ENCODE peak calls at places on chromosomes 4 and X, in seven cellular contexts. One of them, this sample, is unnamed.

GRCh38 chr4:1216869-1217294 is 32.0 kb downstream of the CTBP1 start:
- DNase-seq in NCI-H748 treated with DMSO at 0.1 percent for 48 hours: no peak
- DNase-seq in lower lobe of right lung: no peak
- DNase-seq in GM13977: peak; percentile 78
- DNase-seq in astrocyte of the hippocampus: no peak
- DNase-seq in AG10803: no peak
- DNase-seq in endothelial cell: no peak
- DNase-seq in this sample: no peak

GRCh38 chr4:42331914-42332368 is 65.3 kb upstream of the SHISA3 start:
- DNase-seq in NCI-H748 treated with DMSO at 0.1 percent for 48 hours: no peak
- DNase-seq in lower lobe of right lung: no peak
- DNase-seq in GM13977: no peak
- DNase-seq in astrocyte of the hippocampus: no peak
- DNase-seq in AG10803: no peak
- DNase-seq in endothelial cell: no peak
- DNase-seq in this sample: no peak

GRCh38 chrX:39331062-39331704 is 529.9 kb downstream of the MID1IP1 start:
- DNase-seq in NCI-H748 treated with DMSO at 0.1 percent for 48 hours: no peak
- DNase-seq in lower lobe of right lung: no peak
- DNase-seq in GM13977: no peak
- DNase-seq in astrocyte of the hippocampus: peak; percentile 52
- DNase-seq in AG10803: no peak
- DNase-seq in endothelial cell: no peak
- DNase-seq in this sample: no peak

GRCh38 chr4:76867880-76868655 is 29.9 kb downstream of the SOWAHB start:
- DNase-seq in NCI-H748 treated with DMSO at 0.1 percent for 48 hours: no peak
- DNase-seq in lower lobe of right lung: no peak
- DNase-seq in GM13977: no peak
- DNase-seq in astrocyte of the hippocampus: no peak
- DNase-seq in AG10803: no peak
- DNase-seq in endothelial cell: no peak
- DNase-seq in this sample: no peak

GRCh38 chrX:85619962-85620361 is 240.5 kb upstream of the POF1B start:
- DNase-seq in NCI-H748 treated with DMSO at 0.1 percent for 48 hours: no peak
- DNase-seq in lower lobe of right lung: no peak
- DNase-seq in GM13977: no peak
- DNase-seq in astrocyte of the hippocampus: no peak
- DNase-seq in AG10803: no peak
- DNase-seq in endothelial cell: no peak
- DNase-seq in this sample: no peak

GRCh38 chrX:39653656-39654055 is 444.1 kb downstream of the BCOR start:
- DNase-seq in NCI-H748 treated with DMSO at 0.1 percent for 48 hours: no peak
- DNase-seq in lower lobe of right lung: no peak
- DNase-seq in GM13977: no peak
- DNase-seq in astrocyte of the hippocampus: peak; percentile 79
- DNase-seq in AG10803: peak; percentile 51
- DNase-seq in endothelial cell: no peak
- DNase-seq in this sample: no peak

GRCh38 chr4:2797545-2798305 is 4.8 kb downstream of the SH3BP2 start:
- DNase-seq in NCI-H748 treated with DMSO at 0.1 percent for 48 hours: no peak
- DNase-seq in lower lobe of right lung: peak; percentile 54
- DNase-seq in GM13977: no peak
- DNase-seq in astrocyte of the hippocampus: peak; percentile 5
- DNase-seq in AG10803: no peak
- DNase-seq in endothelial cell: peak; percentile 3
- DNase-seq in this sample: no peak

GRCh38 chr4:176339936-176340761 is 20.4 kb downstream of the SPCS3 start:
- DNase-seq in NCI-H748 treated with DMSO at 0.1 percent for 48 hours: no peak
- DNase-seq in lower lobe of right lung: no peak
- DNase-seq in GM13977: no peak
- DNase-seq in astrocyte of the hippocampus: peak; percentile 17
- DNase-seq in AG10803: no peak
- DNase-seq in endothelial cell: no peak
- DNase-seq in this sample: no peak

GRCh38 chr4:158995040-158995439 is 107.8 kb upstream of the RAPGEF2 start:
- DNase-seq in NCI-H748 treated with DMSO at 0.1 percent for 48 hours: no peak
- DNase-seq in lower lobe of right lung: no peak
- DNase-seq in GM13977: no peak
- DNase-seq in astrocyte of the hippocampus: no peak
- DNase-seq in AG10803: no peak
- DNase-seq in endothelial cell: no peak
- DNase-seq in this sample: no peak

GRCh38 chr4:16198271-16198670 is 28.0 kb downstream of the TAPT1 start:
- DNase-seq in NCI-H748 treated with DMSO at 0.1 percent for 48 hours: no peak
- DNase-seq in lower lobe of right lung: no peak
- DNase-seq in GM13977: no peak
- DNase-seq in astrocyte of the hippocampus: no peak
- DNase-seq in AG10803: no peak
- DNase-seq in endothelial cell: no peak
- DNase-seq in this sample: no peak

GRCh38 chrX:8748855-8749254 is 16.9 kb upstream of the ANOS1 start:
- DNase-seq in NCI-H748 treated with DMSO at 0.1 percent for 48 hours: peak; percentile 44
- DNase-seq in lower lobe of right lung: no peak
- DNase-seq in GM13977: peak; percentile 40
- DNase-seq in astrocyte of the hippocampus: peak; percentile 47
- DNase-seq in AG10803: peak; percentile 22
- DNase-seq in endothelial cell: peak; percentile 10
- DNase-seq in this sample: no peak

GRCh38 chr4:125750827-125751466 is 436.2 kb downstream of the FAT4 start:
- DNase-seq in NCI-H748 treated with DMSO at 0.1 percent for 48 hours: no peak
- DNase-seq in lower lobe of right lung: no peak
- DNase-seq in GM13977: no peak
- DNase-seq in astrocyte of the hippocampus: peak; percentile 54
- DNase-seq in AG10803: peak; percentile 52
- DNase-seq in endothelial cell: peak; percentile 47
- DNase-seq in this sample: peak; percentile 29

GRCh38 chr4:95092762-95093161 is 335.0 kb downstream of the BMPR1B start:
- DNase-seq in NCI-H748 treated with DMSO at 0.1 percent for 48 hours: peak; percentile 59
- DNase-seq in lower lobe of right lung: no peak
- DNase-seq in GM13977: no peak
- DNase-seq in astrocyte of the hippocampus: peak; percentile 50
- DNase-seq in AG10803: no peak
- DNase-seq in endothelial cell: no peak
- DNase-seq in this sample: no peak

GRCh38 chrX:139776614-139777013 is 68.6 kb upstream of the MCF2 start:
- DNase-seq in NCI-H748 treated with DMSO at 0.1 percent for 48 hours: no peak
- DNase-seq in lower lobe of right lung: no peak
- DNase-seq in GM13977: no peak
- DNase-seq in astrocyte of the hippocampus: no peak
- DNase-seq in AG10803: no peak
- DNase-seq in endothelial cell: no peak
- DNase-seq in this sample: no peak

GRCh38 chrX:149528381-149528780 is 12.4 kb upstream of the EOLA1 start:
- DNase-seq in NCI-H748 treated with DMSO at 0.1 percent for 48 hours: no peak
- DNase-seq in lower lobe of right lung: no peak
- DNase-seq in GM13977: no peak
- DNase-seq in astrocyte of the hippocampus: no peak
- DNase-seq in AG10803: no peak
- DNase-seq in endothelial cell: no peak
- DNase-seq in this sample: no peak

GRCh38 chrX:44503550-44503949 is 39.1 kb downstream of the FUNDC1 start:
- DNase-seq in NCI-H748 treated with DMSO at 0.1 percent for 48 hours: no peak
- DNase-seq in lower lobe of right lung: no peak
- DNase-seq in GM13977: no peak
- DNase-seq in astrocyte of the hippocampus: no peak
- DNase-seq in AG10803: no peak
- DNase-seq in endothelial cell: no peak
- DNase-seq in this sample: no peak

GRCh38 chr4:84623661-84624060 is 40.7 kb downstream of the CDS1 start:
- DNase-seq in NCI-H748 treated with DMSO at 0.1 percent for 48 hours: no peak
- DNase-seq in lower lobe of right lung: no peak
- DNase-seq in GM13977: no peak
- DNase-seq in astrocyte of the hippocampus: no peak
- DNase-seq in AG10803: no peak
- DNase-seq in endothelial cell: no peak
- DNase-seq in this sample: no peak

GRCh38 chrX:152926279-152926678 is 28.4 kb downstream of the ZNF185 start:
- DNase-seq in NCI-H748 treated with DMSO at 0.1 percent for 48 hours: peak; percentile 18
- DNase-seq in lower lobe of right lung: no peak
- DNase-seq in GM13977: peak; percentile 76
- DNase-seq in astrocyte of the hippocampus: peak; percentile 86
- DNase-seq in AG10803: peak; percentile 66
- DNase-seq in endothelial cell: peak; percentile 38
- DNase-seq in this sample: peak; percentile 56

GRCh38 chr4:159328766-159329165 is 225.9 kb downstream of the RAPGEF2 start:
- DNase-seq in NCI-H748 treated with DMSO at 0.1 percent for 48 hours: no peak
- DNase-seq in lower lobe of right lung: no peak
- DNase-seq in GM13977: no peak
- DNase-seq in astrocyte of the hippocampus: no peak
- DNase-seq in AG10803: no peak
- DNase-seq in endothelial cell: no peak
- DNase-seq in this sample: no peak

GRCh38 chrX:153333271-153333670 is 682 bp upstream of the ZNF275 start:
- DNase-seq in NCI-H748 treated with DMSO at 0.1 percent for 48 hours: no peak
- DNase-seq in lower lobe of right lung: no peak
- DNase-seq in GM13977: no peak
- DNase-seq in astrocyte of the hippocampus: no peak
- DNase-seq in AG10803: peak; percentile 80
- DNase-seq in endothelial cell: no peak
- DNase-seq in this sample: peak; percentile 52

GRCh38 chr4:77994194-77994721 is 62.9 kb upstream of the FRAS1 start:
- DNase-seq in NCI-H748 treated with DMSO at 0.1 percent for 48 hours: no peak
- DNase-seq in lower lobe of right lung: no peak
- DNase-seq in GM13977: peak; percentile 41
- DNase-seq in astrocyte of the hippocampus: peak; percentile 84
- DNase-seq in AG10803: peak; percentile 66
- DNase-seq in endothelial cell: peak; percentile 62
- DNase-seq in this sample: peak; percentile 77

GRCh38 chrX:24553016-24553415 is 87.9 kb downstream of the PDK3 start:
- DNase-seq in NCI-H748 treated with DMSO at 0.1 percent for 48 hours: no peak
- DNase-seq in lower lobe of right lung: no peak
- DNase-seq in GM13977: no peak
- DNase-seq in astrocyte of the hippocampus: peak; percentile 11
- DNase-seq in AG10803: no peak
- DNase-seq in endothelial cell: no peak
- DNase-seq in this sample: no peak

GRCh38 chr4:635851-636627 is 10.7 kb downstream of the PDE6B start:
- DNase-seq in NCI-H748 treated with DMSO at 0.1 percent for 48 hours: no peak
- DNase-seq in lower lobe of right lung: peak; percentile 37
- DNase-seq in GM13977: no peak
- DNase-seq in astrocyte of the hippocampus: no peak
- DNase-seq in AG10803: no peak
- DNase-seq in endothelial cell: no peak
- DNase-seq in this sample: no peak

GRCh38 chrX:40485427-40485826 is 95.3 kb upstream of the ATP6AP2 start:
- DNase-seq in NCI-H748 treated with DMSO at 0.1 percent for 48 hours: no peak
- DNase-seq in lower lobe of right lung: no peak
- DNase-seq in GM13977: no peak
- DNase-seq in astrocyte of the hippocampus: no peak
- DNase-seq in AG10803: no peak
- DNase-seq in endothelial cell: no peak
- DNase-seq in this sample: no peak

GRCh38 chr4:13543648-13544555 is at the start of gene NKX3-2:
- DNase-seq in NCI-H748 treated with DMSO at 0.1 percent for 48 hours: no peak
- DNase-seq in lower lobe of right lung: no peak
- DNase-seq in GM13977: peak; percentile 60
- DNase-seq in astrocyte of the hippocampus: peak; percentile 64
- DNase-seq in AG10803: no peak
- DNase-seq in endothelial cell: peak; percentile 65
- DNase-seq in this sample: no peak

GRCh38 chr4:53854991-53855885 is 209.2 kb downstream of the CHIC2 start:
- DNase-seq in NCI-H748 treated with DMSO at 0.1 percent for 48 hours: no peak
- DNase-seq in lower lobe of right lung: no peak
- DNase-seq in GM13977: no peak
- DNase-seq in astrocyte of the hippocampus: peak; percentile 42
- DNase-seq in AG10803: peak; percentile 81
- DNase-seq in endothelial cell: no peak
- DNase-seq in this sample: peak; percentile 25

GRCh38 chr4:176708771-176709311 is 83.9 kb downstream of the VEGFC start:
- DNase-seq in NCI-H748 treated with DMSO at 0.1 percent for 48 hours: no peak
- DNase-seq in lower lobe of right lung: no peak
- DNase-seq in GM13977: no peak
- DNase-seq in astrocyte of the hippocampus: no peak
- DNase-seq in AG10803: peak; percentile 29
- DNase-seq in endothelial cell: no peak
- DNase-seq in this sample: no peak

GRCh38 chr4:94409947-94410346 is 41.8 kb upstream of the PDLIM5 start:
- DNase-seq in NCI-H748 treated with DMSO at 0.1 percent for 48 hours: no peak
- DNase-seq in lower lobe of right lung: no peak
- DNase-seq in GM13977: no peak
- DNase-seq in astrocyte of the hippocampus: peak; percentile 4
- DNase-seq in AG10803: no peak
- DNase-seq in endothelial cell: no peak
- DNase-seq in this sample: no peak

GRCh38 chr4:13166214-13166613 is 317.9 kb downstream of the RAB28 start:
- DNase-seq in NCI-H748 treated with DMSO at 0.1 percent for 48 hours: no peak
- DNase-seq in lower lobe of right lung: no peak
- DNase-seq in GM13977: no peak
- DNase-seq in astrocyte of the hippocampus: peak; percentile 59
- DNase-seq in AG10803: no peak
- DNase-seq in endothelial cell: no peak
- DNase-seq in this sample: no peak

GRCh38 chrX:46485897-46486296 is 59.3 kb downstream of the ZNF674 start:
- DNase-seq in NCI-H748 treated with DMSO at 0.1 percent for 48 hours: no peak
- DNase-seq in lower lobe of right lung: no peak
- DNase-seq in GM13977: no peak
- DNase-seq in astrocyte of the hippocampus: no peak
- DNase-seq in AG10803: no peak
- DNase-seq in endothelial cell: no peak
- DNase-seq in this sample: no peak

GRCh38 chrX:7170903-7171302 is 22.9 kb upstream of the PUDP start:
- DNase-seq in NCI-H748 treated with DMSO at 0.1 percent for 48 hours: no peak
- DNase-seq in lower lobe of right lung: no peak
- DNase-seq in GM13977: no peak
- DNase-seq in astrocyte of the hippocampus: no peak
- DNase-seq in AG10803: no peak
- DNase-seq in endothelial cell: peak; percentile 15
- DNase-seq in this sample: no peak

GRCh38 chr4:108029321-108029720 is 39.6 kb downstream of the HADH start:
- DNase-seq in NCI-H748 treated with DMSO at 0.1 percent for 48 hours: no peak
- DNase-seq in lower lobe of right lung: no peak
- DNase-seq in GM13977: no peak
- DNase-seq in astrocyte of the hippocampus: no peak
- DNase-seq in AG10803: no peak
- DNase-seq in endothelial cell: no peak
- DNase-seq in this sample: no peak

GRCh38 chrX:154047266-154047665 is 27.6 kb upstream of the IRAK1 start:
- DNase-seq in NCI-H748 treated with DMSO at 0.1 percent for 48 hours: no peak
- DNase-seq in lower lobe of right lung: no peak
- DNase-seq in GM13977: no peak
- DNase-seq in astrocyte of the hippocampus: peak; percentile 44
- DNase-seq in AG10803: no peak
- DNase-seq in endothelial cell: no peak
- DNase-seq in this sample: no peak